ENCODE peak calls at places on chromosomes 12 and 14, in seven cellular contexts. P, E, I, O, R, J and B are unnamed samples.

GRCh38 chr14:68807148-68807600 is 14.3 kb upstream of the ZFP36L1 start:
- DNase-seq in I (no peak), R (no peak), O (peak), P (no peak), J (peak), E (peak), B (peak)

GRCh38 chr12:102567031-102567985 is 86.9 kb upstream of the IGF1 start:
- DNase-seq in O (no peak), P (no peak), J (no peak), R (no peak), I (no peak), E (peak), B (peak)

GRCh38 chr12:63045020-63045860 is 105.8 kb downstream of the AVPR1A start:
- DNase-seq in O (peak), R (no peak), I (no peak), E (peak), P (no peak), J (no peak), B (peak)

GRCh38 chr14:77458249-77458950 is 507 bp downstream of the AHSA1 start:
- DNase-seq in O (no peak), J (no peak), R (peak), I (peak), E (no peak), P (peak), B (peak)

GRCh38 chr14:76917158-76917596 is 91.0 kb downstream of the LRRC74A start:
- DNase-seq in J (peak), I (peak), R (no peak), O (no peak), E (peak), P (peak), B (peak)

GRCh38 chr12:3038166-3038565 is 39.0 kb upstream of the TSPAN9 start:
- DNase-seq in O (no peak), R (no peak), I (no peak), P (no peak), J (no peak), E (no peak), B (no peak)

GRCh38 chr12:84910549-84911241 is 1.9 kb downstream of the SLC6A15 start:
- DNase-seq in P (no peak), R (no peak), I (no peak), J (no peak), E (no peak), O (no peak), B (peak)

GRCh38 chr12:100675432-100675831 is 101.9 kb downstream of the GAS2L3 start:
- DNase-seq in J (peak), E (peak), I (peak), R (no peak), O (no peak), P (peak), B (peak)

GRCh38 chr12:19967001-19967400 is 401.3 kb upstream of the PDE3A start:
- DNase-seq in E (no peak), R (no peak), P (no peak), O (no peak), I (peak), J (no peak), B (peak)

GRCh38 chr14:87409401-87409800 is 583.6 kb downstream of the GALC start:
- DNase-seq in R (no peak), E (no peak), I (no peak), P (no peak), O (no peak), J (no peak), B (no peak)

GRCh38 chr14:98270201-98270600 is 1001.8 kb downstream of the BCL11B start:
- DNase-seq in O (no peak), I (no peak), E (no peak), P (no peak), J (no peak), R (no peak), B (no peak)

GRCh38 chr12:51625370-51625769 is 34.3 kb downstream of the SCN8A start:
- DNase-seq in J (no peak), E (no peak), I (no peak), P (no peak), O (no peak), R (no peak), B (no peak)

GRCh38 chr12:3341594-3341993 is 149.4 kb upstream of the PRMT8 start:
- DNase-seq in O (no peak), E (no peak), J (no peak), I (no peak), P (no peak), R (no peak), B (no peak)

GRCh38 chr12:13183621-13184020 is 12.9 kb upstream of the EMP1 start:
- DNase-seq in J (no peak), R (no peak), P (no peak), O (no peak), E (no peak), I (no peak), B (no peak)